ENCODE peak calls at places on chromosomes 11 and 22, in five cellular contexts. D is Caco-2; I is endodermal cell; P is CD8-positive, alpha-beta T cell; L is BJ. B is an unnamed sample.

GRCh38 chr11:58921778-58922390 is 17.4 kb upstream of the GLYATL1 start:
- DNase-seq in D (peak; percentile 42), I (no peak), P (no peak), L (no peak), B (no peak)

GRCh38 chr11:23288001-23288783 is 427.9 kb upstream of the CCDC179 start:
- DNase-seq in D (no peak), I (no peak), P (no peak), L (peak; percentile 89), B (no peak)

GRCh38 chr11:70437111-70437784 is 38.9 kb downstream of the CTTN start:
- DNase-seq in D (no peak), I (no peak), P (no peak), L (no peak), B (no peak)

GRCh38 chr22:47372596-47373385 is 610.3 kb downstream of the TBC1D22A start:
- DNase-seq in D (no peak), I (peak; percentile 11), P (no peak), L (no peak), B (no peak)

GRCh38 chr11:128045094-128045725 is 542.1 kb downstream of the ETS1 start:
- DNase-seq in D (no peak), I (no peak), P (no peak), L (no peak), B (peak; percentile 55)

GRCh38 chr11:8717876-8718753 is 35.5 kb downstream of the RPL27A start:
- DNase-seq in D (no peak), I (peak; percentile 78), P (no peak), L (peak; percentile 79), B (peak; percentile 66)

GRCh38 chr11:81700061-81700460 is 1033.6 kb downstream of the FAM181B start:
- DNase-seq in D (no peak), I (no peak), P (no peak), L (no peak), B (no peak)

GRCh38 chr11:74055938-74056337 is 47.1 kb upstream of the UCP3 start:
- DNase-seq in D (no peak), I (no peak), P (no peak), L (peak; percentile 9), B (no peak)

GRCh38 chr22:36036167-36036624 is 7.6 kb upstream of the RBFOX2 start:
- DNase-seq in D (no peak), I (no peak), P (no peak), L (no peak), B (no peak)

GRCh38 chr11:26143553-26144308 is 188.2 kb upstream of the ANO3 start:
- DNase-seq in D (no peak), I (no peak), P (no peak), L (no peak), B (no peak)

GRCh38 chr11:40140560-40140959 is 1318.9 kb downstream of the LRRC4C start:
- DNase-seq in D (no peak), I (no peak), P (no peak), L (no peak), B (no peak)

GRCh38 chr11:116860303-116860702 is 22.9 kb upstream of the APOA1 start:
- DNase-seq in D (no peak), I (no peak), P (no peak), L (no peak), B (no peak)

GRCh38 chr11:33582636-33583325 is 117.8 kb downstream of the C11orf91 start:
- DNase-seq in D (no peak), I (no peak), P (no peak), L (no peak), B (no peak)

GRCh38 chr11:71543866-71544265 is 4.4 kb upstream of the KRTAP5-9 start:
- DNase-seq in D (no peak), I (no peak), P (no peak), L (no peak), B (peak; percentile 84)

GRCh38 chr11:107018902-107019493 is 722 bp upstream of the GUCY1A2 start:
- DNase-seq in D (peak; percentile 82), I (peak; percentile 94), P (no peak), L (no peak), B (no peak)

GRCh38 chr22:40919446-40919845 is 31.7 kb upstream of the RBX1 start:
- DNase-seq in D (no peak), I (no peak), P (no peak), L (no peak), B (no peak)

GRCh38 chr22:19607198-19608113 is 83.2 kb upstream of the CLDN5 start:
- DNase-seq in D (no peak), I (no peak), P (no peak), L (no peak), B (no peak)

DNA sequence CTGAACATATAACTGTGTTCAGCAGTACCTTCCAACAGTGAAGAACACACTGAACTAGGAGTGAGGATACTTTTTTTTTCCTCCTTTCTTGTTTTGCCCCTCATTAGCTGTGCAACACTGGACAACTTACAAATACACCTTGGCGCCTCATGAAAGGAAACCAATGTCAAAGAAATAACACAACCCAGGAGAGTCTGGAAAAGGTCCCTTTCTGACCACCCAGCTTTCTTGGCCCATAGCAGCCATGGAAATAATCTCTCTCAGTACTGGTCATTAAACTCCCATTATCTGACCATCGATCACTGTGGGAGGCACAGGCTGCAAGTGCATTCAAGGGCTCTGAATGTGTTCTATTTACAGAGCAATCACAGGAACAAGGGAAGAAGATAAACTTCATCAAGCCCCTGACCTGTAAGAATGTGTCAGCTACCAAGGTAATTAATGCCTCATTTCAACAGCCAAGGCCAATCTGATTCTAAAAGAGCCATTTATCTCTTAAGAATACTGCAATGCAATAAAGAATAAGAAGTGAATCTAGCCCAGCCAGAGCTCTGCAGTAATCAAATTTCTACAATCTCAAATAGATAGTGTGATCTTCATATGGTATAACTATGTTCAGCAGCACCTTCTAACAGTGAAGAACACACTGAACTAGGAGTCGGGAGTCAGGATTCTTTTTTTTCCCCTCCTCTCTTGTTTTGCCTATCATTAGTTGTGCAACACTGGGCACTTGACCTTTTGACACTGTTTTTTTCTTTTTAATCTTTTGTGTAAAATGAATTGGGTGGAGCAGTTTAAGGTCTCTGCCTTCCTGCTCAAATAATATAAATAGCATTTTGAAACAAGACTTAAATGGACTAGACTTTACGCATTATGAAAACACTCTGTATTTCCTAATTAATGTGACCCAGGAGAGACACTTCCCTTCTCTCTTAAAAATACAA is 39.9 kb downstream of the CTSC start:
- DNase-seq in D (peak; percentile 32), I (peak; percentile 65), P (no peak), L (no peak), B (no peak)
- H3K4me3 ChIP-seq in D (no peak overlapping the region), I (peak overlapping the region; percentile 42), P (no peak overlapping the region), L (no peak overlapping the region), B (no peak overlapping the region)

GRCh38 chr11:637333-637592 is 194 bp downstream of the DRD4 start:
- DNase-seq in D (no peak), I (no peak), P (no peak), L (no peak), B (no peak)

GRCh38 chr11:638616-639323 is 1.7 kb downstream of the DRD4 start:
- DNase-seq in D (no peak), I (peak; percentile 87), P (no peak), L (no peak), B (no peak)

GRCh38 chr11:635945-636510 is 1.0 kb upstream of the DRD4 start:
- DNase-seq in D (no peak), I (no peak), P (no peak), L (no peak), B (no peak)

GRCh38 chr11:637593-638507 is 781 bp downstream of the DRD4 start:
- DNase-seq in D (no peak), I (peak; percentile 72), P (no peak), L (no peak), B (no peak)

GRCh38 chr11:636511-637332 is at the start of gene DRD4:
- DNase-seq in D (no peak), I (peak; percentile 80), P (no peak), L (no peak), B (no peak)
- H3K4me3 ChIP-seq in D (no peak within 1 kb of the TSS), I (peak within 1 kb of the TSS; percentile 60), P (no peak within 1 kb of the TSS), L (peak within 1 kb of the TSS; percentile 16), B (no peak within 1 kb of the TSS)

GRCh38 chr11:118606157-118606843 is 1.1 kb upstream of the PHLDB1 start:
- DNase-seq in D (no peak), I (peak; percentile 80), P (no peak), L (no peak), B (no peak)
- H3K4me3 ChIP-seq in D (no peak overlapping the region), I (no peak overlapping the region), P (no peak overlapping the region), L (no peak overlapping the region), B (no peak overlapping the region)

GRCh38 chr22:29154364-29155048 is 51.2 kb upstream of the EMID1 start:
- DNase-seq in D (peak; percentile 82), I (peak; percentile 96), P (peak; percentile 48), L (no peak), B (peak; percentile 82)
- H3K4me3 ChIP-seq in D (no peak overlapping the region), I (no peak overlapping the region), P (no peak overlapping the region), L (no peak overlapping the region), B (no peak overlapping the region)

DNA sequence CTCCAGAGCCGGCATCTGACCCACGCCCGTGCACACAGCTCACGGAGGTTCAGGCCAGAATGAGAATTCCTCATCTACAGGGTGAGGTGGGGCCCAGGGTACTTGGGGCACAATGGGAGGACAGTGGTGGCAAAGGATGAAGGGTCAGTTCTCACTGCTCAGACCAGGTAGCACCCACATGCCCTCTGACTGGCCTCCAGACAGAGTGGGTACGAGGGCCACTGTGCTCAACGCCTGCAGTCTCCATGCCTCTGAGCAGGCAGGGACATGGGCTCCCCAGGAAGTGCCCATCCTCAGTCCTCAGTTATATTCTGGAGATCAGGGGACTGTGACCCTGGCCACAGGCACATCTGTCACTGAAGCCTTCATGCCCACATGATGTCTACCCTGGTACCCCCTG is 13.0 kb upstream of the CDC42BPG start:
- DNase-seq in D (no peak), I (no peak), P (no peak), L (no peak), B (no peak)
- H3K4me3 ChIP-seq in D (no peak overlapping the region), I (no peak overlapping the region), P (no peak overlapping the region), L (no peak overlapping the region), B (no peak overlapping the region)

DNA sequence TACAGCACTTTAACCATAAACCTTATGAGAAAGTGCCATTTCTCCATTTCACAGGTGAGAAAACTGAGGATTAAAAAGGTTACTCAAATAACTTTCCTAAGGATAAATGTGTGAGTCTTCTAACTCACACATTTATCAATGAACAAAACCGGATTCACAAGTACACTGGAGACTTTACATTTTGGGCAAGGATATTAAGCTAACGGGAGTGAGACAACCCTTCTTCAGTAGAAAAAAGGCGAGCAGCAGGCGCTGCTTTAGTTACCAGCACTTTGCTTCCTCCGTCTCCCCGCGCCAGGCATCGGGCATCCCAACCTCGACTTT is 356 bp upstream of the TTC12 start:
- DNase-seq in D (no peak), I (no peak), P (no peak), L (no peak), B (no peak)
- H3K4me3 ChIP-seq in D (peak overlapping the region; percentile 72), I (peak overlapping the region; percentile 68), P (peak overlapping the region; percentile 59), L (peak overlapping the region; percentile 83), B (peak overlapping the region; percentile 42)

DNA sequence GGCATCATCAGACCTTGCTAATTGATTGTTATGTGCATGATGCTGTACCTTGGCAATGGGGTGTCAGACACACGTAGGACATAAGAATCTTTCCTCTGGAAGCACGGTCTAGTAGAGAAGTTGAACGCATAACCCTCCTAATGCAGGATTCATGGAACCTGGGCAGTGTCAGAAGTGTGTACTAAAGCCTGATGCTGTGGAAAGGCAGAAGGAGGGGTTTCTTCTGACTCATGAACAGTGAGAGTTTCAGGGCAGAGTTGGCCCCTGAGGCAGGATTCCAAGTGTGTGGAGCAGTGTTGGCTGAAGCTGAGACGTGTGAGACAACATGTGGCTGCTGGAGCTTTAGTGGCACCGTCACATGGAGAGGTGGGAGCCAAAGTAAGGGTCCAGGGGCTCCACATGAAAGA is 3.5 kb downstream of the PANX1 start:
- DNase-seq in D (no peak), I (peak; percentile 34), P (no peak), L (peak; percentile 53), B (no peak)
- H3K4me3 ChIP-seq in D (no peak overlapping the region), I (peak overlapping the region; percentile 94), P (no peak overlapping the region), L (no peak overlapping the region), B (no peak overlapping the region)